ENCODE peak calls at places on chromosomes 13 and 19, in five cellular contexts. A is K562, R is HepG2, S is upper lobe of left lung, Q is GM12878. H is an unnamed sample. For H3K27me3, the result is how much of the 10 kb centered on the place peaks cover.

GRCh38 chr13:73303858-73304257 is 245.1 kb downstream of the KLF5 start:
- ATAC-seq in A (no peak), R (no peak), S (no peak), Q (peak), H (no peak)

GRCh38 chr13:27041341-27041740 is 130.3 kb downstream of the USP12 start:
- ATAC-seq in A (no peak), R (no peak), S (no peak), Q (no peak), H (no peak)

GRCh38 chr13:99207511-99207910 is 6.9 kb downstream of the UBAC2 start:
- ATAC-seq in A (peak), R (no peak), S (no peak), Q (no peak), H (no peak)

GRCh38 chr13:104593693-104594092 is 1527.5 kb upstream of the SLC10A2 start:
- ATAC-seq in A (no peak), R (no peak), S (no peak), Q (no peak), H (no peak)

GRCh38 chr19:51001495-51001894 is at the start of gene KLK8:
- ATAC-seq in A (no peak), R (no peak), S (no peak), Q (no peak), H (no peak)

GRCh38 chr19:18650468-18651001 is 13.7 kb downstream of the KLHL26 start:
- ATAC-seq in A (peak), R (no peak), S (peak), Q (no peak), H (peak)

GRCh38 chr13:33725340-33725739 is 92.6 kb upstream of the RFC3 start:
- ATAC-seq in A (no peak), R (no peak), S (peak), Q (no peak), H (no peak)

GRCh38 chr13:46492946-46493345 is 60.0 kb upstream of the LRCH1 start:
- ATAC-seq in A (no peak), R (no peak), S (no peak), Q (peak), H (no peak)

GRCh38 chr19:16945364-16945714 is 56.5 kb downstream of the F2RL3 start:
- ATAC-seq in A (no peak), R (no peak), S (no peak), Q (no peak), H (no peak)

GRCh38 chr13:41246969-41247750 is 16.2 kb downstream of the MTRF1 start:
- ATAC-seq in A (no peak), R (no peak), S (no peak), Q (no peak), H (no peak)

GRCh38 chr13:95603887-95604533 is 40.5 kb downstream of the DZIP1 start:
- ATAC-seq in A (no peak), R (peak), S (no peak), Q (no peak), H (peak)

GRCh38 chr13:45040626-45041025 is 51.3 kb downstream of the GPALPP1 start:
- ATAC-seq in A (no peak), R (no peak), S (no peak), Q (no peak), H (no peak)

GRCh38 chr19:45091031-45091918 is 1.7 kb upstream of the PPP1R37 start:
- ATAC-seq in A (peak), R (no peak), S (peak), Q (peak), H (peak)
- TF ChIP-seq EP300 in A (peak), R (no peak), S (no peak), Q (peak), H (no peak)

GRCh38 chr19:43780706-43781525 is at the start of gene KCNN4:
- ATAC-seq in A (peak), R (peak), S (no peak), Q (peak), H (no peak)
- TF ChIP-seq POLR2A in A (peak), R (no peak), S (no peak), Q (peak), H (no peak)

GRCh38 chr19:12996542-12997094 is 1.3 kb downstream of the NFIX start:
- ATAC-seq in A (peak), R (peak), S (peak), Q (no peak), H (peak)

GRCh38 chr19:12995596-12996541 is 594 bp downstream of the NFIX start:
- ATAC-seq in A (peak), R (peak), S (no peak), Q (no peak), H (peak)

GRCh38 chr19:12992729-12993128 is 2.5 kb upstream of the NFIX start:
- ATAC-seq in A (no peak), R (no peak), S (no peak), Q (no peak), H (no peak)

GRCh38 chr19:12993562-12993961 is 1.7 kb upstream of the NFIX start:
- ATAC-seq in A (no peak), R (no peak), S (no peak), Q (no peak), H (no peak)

GRCh38 chr19:12994701-12995595 is at the start of gene NFIX:
- ATAC-seq in A (peak), R (peak), S (no peak), Q (peak), H (peak)
- H3K27me3 ChIP-seq in A (under half), R (under half), S (under half), Q (under half), H (under half)

GRCh38 chr19:52028027-52028779 is at the start of gene ZNF614:
- ATAC-seq in A (peak), R (peak), S (peak), Q (peak), H (peak)
- TF ChIP-seq EP300 in A (peak), R (peak), S (no peak), Q (no peak), H (no peak)

DNA sequence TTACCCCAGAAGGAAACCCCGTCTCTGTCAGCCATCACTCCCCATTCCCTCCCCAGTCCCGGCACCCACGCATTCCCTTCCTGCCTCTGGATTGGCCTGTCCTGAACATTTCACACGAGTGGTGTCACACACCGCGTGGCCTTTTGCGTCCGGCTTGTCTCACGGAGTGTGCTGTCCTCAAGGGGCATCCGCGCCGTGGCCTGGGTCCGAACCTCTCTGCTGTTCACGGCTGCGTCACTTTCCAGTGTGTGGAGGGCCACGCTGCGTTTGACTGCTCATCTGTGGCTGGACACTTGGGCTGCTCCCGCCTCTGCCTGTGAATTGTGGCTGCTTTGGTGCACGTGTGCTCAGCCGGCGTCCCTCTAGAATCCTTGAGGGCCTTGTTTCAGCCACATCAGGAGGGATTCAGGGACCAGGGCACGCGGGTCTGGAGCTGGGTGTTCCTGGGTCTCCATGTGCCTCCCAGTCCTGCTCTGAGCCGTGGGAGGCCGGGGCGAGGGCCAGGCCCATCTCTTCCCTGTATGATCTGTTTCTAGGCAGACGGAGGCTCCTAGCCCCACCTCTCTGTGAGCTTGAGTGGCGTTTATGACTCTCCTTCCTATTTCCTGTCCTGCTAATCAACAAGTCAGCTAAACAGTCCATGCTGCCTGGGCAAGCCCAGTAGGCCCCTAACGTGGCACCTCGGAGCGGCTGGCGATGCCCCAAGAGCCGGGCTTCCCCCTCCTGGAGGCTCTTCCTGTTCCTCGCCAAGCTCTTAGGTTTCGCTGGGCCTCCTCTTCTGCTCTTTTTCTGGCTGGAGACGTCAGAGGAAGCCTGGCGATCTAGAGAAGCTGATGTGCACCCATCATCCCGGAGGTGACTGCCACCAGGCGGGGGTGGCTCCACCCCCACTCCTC is 8.1 kb downstream of the STK11 start:
- ATAC-seq in A (no peak), R (no peak), S (peak), Q (peak), H (peak)
- TF ChIP-seq POLR2A in A (no peak), R (no peak), S (no peak), Q (peak), H (no peak)

GRCh38 chr13:112994084-112994780 is 25.2 kb downstream of the MCF2L start:
- ATAC-seq in A (no peak), R (no peak), S (no peak), Q (no peak), H (no peak)

GRCh38 chr13:112991611-112992010 is 22.6 kb downstream of the MCF2L start:
- ATAC-seq in A (no peak), R (no peak), S (no peak), Q (no peak), H (no peak)

GRCh38 chr13:112990783-112991182 is 21.8 kb downstream of the MCF2L start:
- ATAC-seq in A (peak), R (no peak), S (peak), Q (no peak), H (no peak)

GRCh38 chr13:112994781-112995355 is 25.9 kb downstream of the MCF2L start:
- ATAC-seq in A (no peak), R (no peak), S (no peak), Q (no peak), H (no peak)

GRCh38 chr13:112992931-112993700 is 24.1 kb downstream of the MCF2L start:
- ATAC-seq in A (no peak), R (no peak), S (peak), Q (no peak), H (no peak)
- H3K27me3 ChIP-seq in A (half or more), R (under half), S (under half), Q (under half), H (under half)

DNA sequence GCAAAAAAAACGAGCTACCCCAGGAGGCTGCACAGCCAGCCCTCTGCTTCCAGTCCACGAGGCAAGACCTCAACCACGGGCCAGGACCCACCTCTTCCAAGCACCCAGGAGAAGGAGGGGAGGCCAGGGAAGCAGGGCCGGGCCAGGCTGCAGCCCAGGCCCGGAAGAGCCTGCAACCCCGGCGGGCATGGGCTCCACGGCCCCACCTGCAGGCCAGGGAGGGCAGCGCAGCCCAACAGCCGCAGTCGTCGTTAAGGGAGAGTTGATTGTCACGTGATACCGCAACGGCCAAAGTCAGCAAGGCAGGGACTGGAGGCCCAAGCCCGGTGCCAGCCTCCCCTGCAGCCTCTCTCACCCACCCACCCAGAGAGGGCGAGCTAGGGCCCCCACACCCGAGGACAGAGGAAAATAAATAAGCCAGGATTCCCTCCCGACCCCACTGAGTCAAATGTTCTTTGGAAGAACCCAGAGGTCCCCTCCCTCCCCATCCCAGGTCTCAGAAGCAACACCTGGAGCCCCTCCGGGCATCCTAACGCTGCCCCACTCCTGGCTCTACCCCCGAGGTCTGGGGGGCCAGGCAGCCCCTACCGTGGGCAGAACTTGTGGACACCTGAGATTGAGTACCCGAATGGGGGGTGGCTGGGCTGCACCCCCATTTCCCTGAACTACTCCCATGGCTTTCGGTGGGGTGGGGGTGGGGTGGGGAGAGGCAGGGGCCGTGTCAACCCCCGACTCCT is 5.2 kb upstream of the REXO1 start:
- ATAC-seq in A (peak), R (peak), S (peak), Q (peak), H (no peak)
- TF ChIP-seq EP300 in A (peak), R (no peak), S (no peak), Q (no peak), H (no peak)

DNA sequence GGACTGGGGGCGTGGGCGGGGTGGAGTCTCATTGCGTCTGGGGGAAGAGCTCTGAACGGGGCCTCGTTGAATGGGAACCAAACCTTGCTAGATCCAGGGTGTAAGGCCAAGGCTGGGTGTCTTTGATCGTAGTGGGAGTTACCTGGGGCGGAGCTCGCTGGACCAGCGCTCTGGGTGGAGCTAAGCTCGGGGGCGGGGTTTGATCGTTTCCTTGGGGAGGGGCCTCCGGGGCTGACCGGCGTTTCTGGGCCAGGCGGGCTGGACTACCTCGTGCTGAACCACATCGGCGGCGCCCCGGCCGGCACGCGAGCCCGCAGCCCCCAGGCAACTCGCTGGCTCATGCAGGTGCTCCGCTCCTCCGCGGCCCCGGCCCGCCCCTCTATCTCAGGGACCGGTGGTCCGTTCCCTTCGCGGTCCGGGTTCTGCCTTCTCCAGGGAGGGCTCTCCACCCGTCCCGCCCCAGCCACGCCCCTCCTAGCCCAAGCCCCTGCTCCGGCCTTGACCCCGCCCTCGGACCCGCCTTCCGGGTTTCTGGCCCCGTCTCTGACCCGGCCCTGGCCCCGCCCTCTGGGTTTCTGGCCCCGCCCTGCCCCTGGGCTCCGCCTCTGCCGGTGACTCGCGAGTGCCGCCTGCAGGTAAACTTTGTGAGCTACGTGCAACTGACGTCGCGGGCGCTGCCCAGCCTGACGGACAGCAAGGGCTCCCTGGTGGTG is 3.3 kb upstream of the RPL36 start:
- ATAC-seq in A (peak), R (peak), S (peak), Q (peak), H (peak)
- TF ChIP-seq POLR2A in A (peak), R (peak), S (no peak), Q (peak), H (no peak)

GRCh38 chr19:41929536-41930071 is 1.4 kb upstream of the ERFL start:
- ATAC-seq in A (no peak), R (no peak), S (no peak), Q (no peak), H (no peak)

GRCh38 chr19:41927810-41928192 is 448 bp downstream of the ERFL start:
- ATAC-seq in A (peak), R (no peak), S (no peak), Q (peak), H (no peak)

GRCh38 chr19:41928754-41929535 is 696 bp upstream of the ERFL start:
- ATAC-seq in A (peak), R (peak), S (no peak), Q (peak), H (no peak)

GRCh38 chr19:41926861-41927809 is 1.1 kb downstream of the ERFL start:
- ATAC-seq in A (no peak), R (no peak), S (no peak), Q (no peak), H (no peak)

DNA sequence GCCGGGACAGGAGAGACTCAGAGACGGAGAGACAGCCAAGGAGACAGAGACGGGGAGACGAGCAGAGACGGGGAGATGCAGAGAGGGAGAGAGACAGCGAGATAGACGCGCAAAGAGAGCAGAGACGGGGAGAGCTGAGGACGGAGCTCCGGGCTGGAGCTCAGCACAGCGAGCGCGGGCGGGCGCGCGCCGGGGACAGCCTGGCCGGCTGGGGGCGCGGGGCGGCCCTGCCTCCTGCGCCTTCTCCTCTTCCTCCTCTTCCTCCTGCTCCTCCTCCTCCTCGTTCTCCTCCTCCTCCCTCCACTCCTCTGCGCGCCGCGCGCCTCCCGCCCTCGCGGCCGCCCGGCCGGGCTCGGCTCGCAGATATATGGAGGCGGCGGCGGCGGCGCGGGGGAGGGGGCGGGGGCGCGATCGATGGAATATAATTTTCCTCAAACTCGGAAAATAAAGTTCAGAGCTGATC is at the start of gene ERFL:
- ATAC-seq in A (peak), R (peak), S (no peak), Q (peak), H (no peak)
- H3K27me3 ChIP-seq in A (under half), R (half or more), S (under half), Q (under half), H (half or more)